ENCODE peak calls at places on chromosomes 4 and X, in seven cellular contexts. U is breast epithelium, G is activated T-cell treated with anti-CD3 and anti-CD28 coated beads for 1 hour, B is A673, D is midbrain, T is Peyer's patch, M is uterus. R is an unnamed sample.

GRCh38 chr4:108700358-108700757 is 50.0 kb downstream of the OSTC start:
- DNase-seq in B (peak), M (no peak), U (no peak), G (no peak), T (no peak), D (no peak), R (no peak)

GRCh38 chrX:139702658-139703057 is 5.3 kb downstream of the MCF2 start:
- DNase-seq in B (no peak), T (no peak), U (no peak), D (no peak), M (no peak), G (no peak), R (no peak)

GRCh38 chr4:41977709-41978108 is 3.8 kb upstream of the DCAF4L1 start:
- DNase-seq in B (no peak), T (no peak), D (no peak), M (no peak), G (no peak), U (no peak), R (no peak)

GRCh38 chr4:152342293-152342692 is 193.6 kb downstream of the FBXW7 start:
- DNase-seq in T (no peak), G (no peak), B (no peak), M (no peak), U (no peak), D (no peak), R (no peak)

GRCh38 chr4:2798399-2799301 is 5.8 kb downstream of the SH3BP2 start:
- DNase-seq in D (no peak), G (no peak), U (peak), T (peak), B (no peak), M (peak), R (peak)

GRCh38 chrX:43589735-43590515 is 66.2 kb upstream of the MAOA start:
- DNase-seq in T (no peak), G (no peak), M (no peak), D (no peak), U (no peak), B (no peak), R (no peak)

GRCh38 chrX:54358424-54359211 is 772 bp upstream of the WNK3 start:
- DNase-seq in B (peak), D (peak), U (peak), T (no peak), G (peak), M (peak), R (peak)

GRCh38 chrX:20623448-20623847 is 356.7 kb upstream of the RPS6KA3 start:
- DNase-seq in B (no peak), M (no peak), D (no peak), U (no peak), T (no peak), G (no peak), R (no peak)

GRCh38 chr4:176320340-176320975 is 692 bp downstream of the SPCS3 start:
- DNase-seq in T (peak), G (peak), U (peak), B (peak), D (peak), M (peak), R (peak)

GRCh38 chrX:40099046-40099968 is 1.5 kb upstream of the BCOR start:
- DNase-seq in M (peak), G (no peak), B (no peak), D (no peak), T (peak), U (no peak), R (peak)

GRCh38 chrX:15143050-15143824 is 126.6 kb downstream of the ASB9 start:
- DNase-seq in D (peak), G (peak), T (peak), U (peak), M (peak), B (peak), R (peak)